ENCODE peak calls at places on chromosome 17, in eight cellular contexts. G is amygdala, Y is caudate nucleus, V is HEK293T, L is islet precursor cell, Q is DMS79 treated with DMSO at 0.1 percent for 48 hours, D is endothelial cell of umbilical vein, Z is D341Med. S is an unnamed sample.

GRCh38 chr17:4003501-4004421 is 39.5 kb upstream of the ATP2A3 start:
- DNase-seq in G (no peak), Y (no peak), V (no peak), L (peak), Q (no peak), D (no peak), Z (no peak), S (no peak)

GRCh38 chr17:13541032-13541480 is 60.7 kb downstream of the HS3ST3A1 start:
- DNase-seq in G (no peak), Y (no peak), V (no peak), L (no peak), Q (no peak), D (no peak), Z (no peak), S (no peak)

GRCh38 chr17:63438092-63439051 is 7.7 kb downstream of the CYB561 start:
- DNase-seq in G (no peak), Y (no peak), V (no peak), L (peak), Q (no peak), D (no peak), Z (no peak), S (no peak)

GRCh38 chr17:72775237-72775636 is 317.3 kb downstream of the SLC39A11 start:
- DNase-seq in G (no peak), Y (no peak), V (no peak), L (no peak), Q (no peak), D (no peak), Z (no peak), S (no peak)

GRCh38 chr17:45577571-45578279 is 87.2 kb upstream of the PLEKHM1 start:
- DNase-seq in G (no peak), Y (no peak), V (no peak), L (peak), Q (no peak), D (no peak), Z (no peak), S (no peak)

GRCh38 chr17:17088104-17088485 is 45.8 kb downstream of the MPRIP start:
- DNase-seq in G (peak), Y (peak), V (no peak), L (peak), Q (no peak), D (no peak), Z (no peak), S (no peak)

GRCh38 chr17:58591455-58591854 is 77.0 kb upstream of the MTMR4 start:
- DNase-seq in G (no peak), Y (no peak), V (no peak), L (no peak), Q (no peak), D (no peak), Z (no peak), S (no peak)

GRCh38 chr17:8621585-8621984 is 8.9 kb downstream of the MYH10 start:
- DNase-seq in G (no peak), Y (no peak), V (no peak), L (no peak), Q (no peak), D (no peak), Z (no peak), S (no peak)

GRCh38 chr17:40311575-40311974 is 2.6 kb downstream of the RARA start:
- DNase-seq in G (no peak), Y (no peak), V (no peak), L (no peak), Q (peak), D (no peak), Z (no peak), S (peak)

GRCh38 chr17:73722163-73722562 is 77.9 kb upstream of the SDK2 start:
- DNase-seq in G (no peak), Y (no peak), V (no peak), L (no peak), Q (peak), D (no peak), Z (no peak), S (no peak)

GRCh38 chr17:33072421-33073175 is 81.0 kb downstream of the SPACA3 start:
- DNase-seq in G (no peak), Y (no peak), V (no peak), L (no peak), Q (no peak), D (no peak), Z (no peak), S (peak)

GRCh38 chr17:41962111-41962510 is 4.5 kb upstream of the CNP start:
- DNase-seq in G (no peak), Y (no peak), V (no peak), L (no peak), Q (no peak), D (no peak), Z (no peak), S (no peak)

GRCh38 chr17:11251561-11252107 is 10.6 kb downstream of the SHISA6 start:
- DNase-seq in G (no peak), Y (no peak), V (no peak), L (peak), Q (no peak), D (no peak), Z (no peak), S (no peak)

GRCh38 chr17:61383689-61384201 is 15.9 kb upstream of the TBX2 start:
- DNase-seq in G (no peak), Y (no peak), V (no peak), L (no peak), Q (no peak), D (no peak), Z (no peak), S (no peak)

GRCh38 chr17:47742319-47743181 is 9.5 kb downstream of the TBX21 start:
- DNase-seq in G (no peak), Y (no peak), V (peak), L (peak), Q (peak), D (no peak), Z (peak), S (peak)

GRCh38 chr17:8359769-8360168 is 16.7 kb downstream of the KRABD2 start:
- DNase-seq in G (no peak), Y (no peak), V (no peak), L (peak), Q (no peak), D (peak), Z (no peak), S (peak)

GRCh38 chr17:51064061-51064735 is 56.5 kb downstream of the SPAG9 start:
- DNase-seq in G (no peak), Y (no peak), V (no peak), L (no peak), Q (no peak), D (peak), Z (no peak), S (peak)

GRCh38 chr17:3529817-3530741 is 27.5 kb downstream of the TRPV3 start:
- DNase-seq in G (peak), Y (peak), V (no peak), L (peak), Q (no peak), D (no peak), Z (no peak), S (no peak)

GRCh38 chr17:36527851-36528250 is 6.8 kb downstream of the MYO19 start:
- DNase-seq in G (no peak), Y (no peak), V (no peak), L (peak), Q (no peak), D (no peak), Z (peak), S (no peak)

GRCh38 chr17:4440690-4441686 is 7.2 kb downstream of the SPNS3 start:
- DNase-seq in G (no peak), Y (no peak), V (no peak), L (no peak), Q (peak), D (no peak), Z (no peak), S (no peak)

GRCh38 chr17:81516439-81516838 is 3.8 kb upstream of the ACTG1 start:
- DNase-seq in G (no peak), Y (no peak), V (no peak), L (no peak), Q (no peak), D (no peak), Z (no peak), S (no peak)

GRCh38 chr17:31537558-31537957 is 146.1 kb downstream of the RAB11FIP4 start:
- DNase-seq in G (no peak), Y (no peak), V (no peak), L (peak), Q (peak), D (no peak), Z (peak), S (no peak)

GRCh38 chr17:16377804-16378400 is 3.0 kb upstream of the UBB start:
- DNase-seq in G (no peak), Y (no peak), V (no peak), L (no peak), Q (no peak), D (peak), Z (no peak), S (peak)

GRCh38 chr17:27543958-27544349 is 87.0 kb upstream of the LGALS9 start:
- DNase-seq in G (no peak), Y (no peak), V (no peak), L (no peak), Q (no peak), D (no peak), Z (no peak), S (no peak)

GRCh38 chr17:6243186-6243585 is 173.0 kb downstream of the WSCD1 start:
- DNase-seq in G (no peak), Y (no peak), V (no peak), L (no peak), Q (no peak), D (no peak), Z (no peak), S (no peak)

GRCh38 chr17:37691807-37692206 is 48.6 kb upstream of the DDX52 start:
- DNase-seq in G (no peak), Y (no peak), V (no peak), L (no peak), Q (no peak), D (no peak), Z (no peak), S (no peak)

GRCh38 chr17:80927791-80928216 is 63.8 kb upstream of the CHMP6 start:
- DNase-seq in G (no peak), Y (no peak), V (no peak), L (peak), Q (no peak), D (peak), Z (no peak), S (peak)